ENCODE peak calls at places on chromosomes 16 and 17, in six cellular contexts. C, I, E, M, F and Z are unnamed samples.

GRCh38 chr17:73646409-73647305 is 2.4 kb upstream of the SDK2 start:
- DNase-seq in C (no peak), I (peak), E (no peak), M (no peak), F (no peak), Z (no peak)

GRCh38 chr17:19718613-19719364 is 2.4 kb upstream of the SLC47A2 start:
- DNase-seq in C (no peak), I (no peak), E (no peak), M (no peak), F (no peak), Z (no peak)

GRCh38 chr16:83956336-83957289 is 3.6 kb downstream of the OSGIN1 start:
- DNase-seq in C (peak), I (peak), E (peak), M (peak), F (peak), Z (peak)

GRCh38 chr16:66935319-66936011 is at the start of gene CES2:
- DNase-seq in C (no peak), I (peak), E (no peak), M (no peak), F (no peak), Z (peak)

GRCh38 chr16:67284699-67285646 is 5.6 kb downstream of the PLEKHG4 start:
- DNase-seq in C (no peak), I (peak), E (no peak), M (no peak), F (peak), Z (peak)

GRCh38 chr17:14904406-14904805 is 360.7 kb downstream of the PMP22 start:
- DNase-seq in C (no peak), I (no peak), E (no peak), M (no peak), F (no peak), Z (no peak)

GRCh38 chr16:1535391-1536291 is 2.2 kb downstream of the TMEM204 start:
- DNase-seq in C (no peak), I (no peak), E (no peak), M (no peak), F (no peak), Z (no peak)

GRCh38 chr16:88881090-88881580 is 14.7 kb upstream of the PABPN1L start:
- DNase-seq in C (no peak), I (peak), E (no peak), M (no peak), F (no peak), Z (no peak)

GRCh38 chr17:78493455-78494188 is 83.6 kb downstream of the DNAH17 start:
- DNase-seq in C (no peak), I (no peak), E (no peak), M (no peak), F (no peak), Z (no peak)